ENCODE peak calls at places on chromosomes 3 and 15, in seven cellular contexts. Q is stromal cell of bone marrow; D is NCI-H510A treated with DMSO at 0.1 percent for 48 hours; W is Right ventricle myocardium superior; L is fibroblast of pulmonary artery; M is Jurkat, Clone E6-1; E is HTR-8/SVneo. V is an unnamed sample.

GRCh38 chr15:62900071-62900812 is 142.3 kb upstream of the TPM1 start:
- DNase-seq in Q (no peak), D (no peak), W (no peak), L (no peak), M (no peak), E (no peak), V (no peak)

GRCh38 chr3:152281032-152281713 is 12.4 kb downstream of the MBNL1 start:
- DNase-seq in Q (no peak), D (no peak), W (no peak), L (peak), M (no peak), E (no peak), V (no peak)

GRCh38 chr3:29693863-29694262 is 413.0 kb downstream of the RBMS3 start:
- DNase-seq in Q (no peak), D (no peak), W (no peak), L (peak), M (no peak), E (peak), V (peak)

GRCh38 chr3:16515885-16516420 is 2.5 kb upstream of the RFTN1 start:
- DNase-seq in Q (no peak), D (no peak), W (no peak), L (no peak), M (no peak), E (no peak), V (no peak)

GRCh38 chr3:57815034-57815433 is 58.9 kb downstream of the SLMAP start:
- DNase-seq in Q (no peak), D (no peak), W (no peak), L (no peak), M (peak), E (no peak), V (no peak)

GRCh38 chr3:132783152-132783551 is 60.9 kb upstream of the NPHP3 start:
- DNase-seq in Q (no peak), D (no peak), W (no peak), L (peak), M (no peak), E (peak), V (peak)

GRCh38 chr15:47514251-47514652 is 203.1 kb upstream of the SEMA6D start:
- DNase-seq in Q (peak), D (peak), W (no peak), L (peak), M (no peak), E (peak), V (peak)

GRCh38 chr3:65093641-65094040 is 405.8 kb upstream of the ADAMTS9 start:
- DNase-seq in Q (no peak), D (no peak), W (no peak), L (no peak), M (no peak), E (no peak), V (no peak)

GRCh38 chr15:98405013-98405412 is 243.3 kb upstream of the IGF1R start:
- DNase-seq in Q (no peak), D (no peak), W (no peak), L (no peak), M (no peak), E (no peak), V (no peak)

GRCh38 chr3:188330138-188330537 is 176.2 kb downstream of the LPP start:
- DNase-seq in Q (no peak), D (no peak), W (no peak), L (no peak), M (no peak), E (no peak), V (no peak)

GRCh38 chr3:171347017-171347979 is 112.9 kb downstream of the TNIK start:
- DNase-seq in Q (no peak), D (no peak), W (no peak), L (peak), M (no peak), E (no peak), V (peak)

GRCh38 chr3:122961146-122961545 is 66.4 kb downstream of the SEMA5B start:
- DNase-seq in Q (peak), D (no peak), W (no peak), L (peak), M (no peak), E (no peak), V (no peak)

GRCh38 chr3:39327746-39328349 is 1.7 kb upstream of the CCR8 start:
- DNase-seq in Q (no peak), D (no peak), W (no peak), L (no peak), M (no peak), E (no peak), V (no peak)

GRCh38 chr15:47602124-47602523 is 115.2 kb upstream of the SEMA6D start:
- DNase-seq in Q (no peak), D (no peak), W (no peak), L (no peak), M (no peak), E (no peak), V (no peak)

GRCh38 chr3:29950232-29950631 is 656.2 kb upstream of the TGFBR2 start:
- DNase-seq in Q (no peak), D (no peak), W (no peak), L (no peak), M (no peak), E (no peak), V (no peak)

GRCh38 chr3:119676020-119676419 is 1.2 kb downstream of the COX17 start:
- DNase-seq in Q (no peak), D (no peak), W (no peak), L (no peak), M (no peak), E (no peak), V (no peak)

GRCh38 chr3:60812544-60812943 is 438.7 kb downstream of the FHIT start:
- DNase-seq in Q (no peak), D (no peak), W (no peak), L (no peak), M (no peak), E (no peak), V (no peak)

GRCh38 chr15:44194397-44195150 is 497 bp downstream of the FRMD5 start:
- DNase-seq in Q (no peak), D (peak), W (peak), L (peak), M (no peak), E (peak), V (peak)

GRCh38 chr15:74168673-74169274 is 4.7 kb upstream of the ISLR start:
- DNase-seq in Q (no peak), D (no peak), W (no peak), L (no peak), M (no peak), E (no peak), V (no peak)

GRCh38 chr3:72665701-72666443 is 182.4 kb downstream of the SHQ1 start:
- DNase-seq in Q (no peak), D (no peak), W (no peak), L (peak), M (peak), E (no peak), V (no peak)

GRCh38 chr15:77126927-77127326 is 56.0 kb upstream of the TSPAN3 start:
- DNase-seq in Q (no peak), D (no peak), W (no peak), L (no peak), M (no peak), E (no peak), V (no peak)

GRCh38 chr3:133192363-133192945 is 154.3 kb downstream of the TMEM108 start:
- DNase-seq in Q (no peak), D (no peak), W (no peak), L (no peak), M (no peak), E (no peak), V (no peak)

GRCh38 chr3:13513051-13513912 is 33.2 kb downstream of the HDAC11 start:
- DNase-seq in Q (no peak), D (no peak), W (peak), L (no peak), M (no peak), E (no peak), V (peak)

V was measured in astrocyte of the spinal cord.